ENCODE peak calls at places on chromosomes 11 and 22, in five cellular contexts. One of them, this sample, is unnamed.

GRCh38 chr11:12179019-12179418 is 68.6 kb downstream of the MICAL2 start:
- DNase-seq in H1: peak
- DNase-seq in neuronal stem cell: no peak
- DNase-seq in IMR-90: no peak
- DNase-seq in H9: no peak
- DNase-seq in this sample: no peak

GRCh38 chr11:64246874-64247728 is at the start of gene PPP1R14B:
- DNase-seq in neuronal stem cell: peak
- DNase-seq in H9: peak
- DNase-seq in IMR-90: peak
- DNase-seq in H1: peak
- DNase-seq in this sample: peak

GRCh38 chr11:128492461-128492860 is 94.9 kb downstream of the ETS1 start:
- DNase-seq in neuronal stem cell: no peak
- DNase-seq in H9: no peak
- DNase-seq in IMR-90: peak
- DNase-seq in H1: no peak
- DNase-seq in this sample: peak

GRCh38 chr11:115222218-115222862 is 281.9 kb downstream of the CADM1 start:
- DNase-seq in H1: no peak
- DNase-seq in IMR-90: peak
- DNase-seq in neuronal stem cell: no peak
- DNase-seq in H9: no peak
- DNase-seq in this sample: peak

GRCh38 chr11:106468091-106468490 is 390.6 kb downstream of the AASDHPPT start:
- DNase-seq in H1: no peak
- DNase-seq in IMR-90: peak
- DNase-seq in neuronal stem cell: no peak
- DNase-seq in H9: no peak
- DNase-seq in this sample: peak

GRCh38 chr22:45743687-45744086 is 72.1 kb downstream of the ATXN10 start:
- DNase-seq in H9: no peak
- DNase-seq in H1: no peak
- DNase-seq in neuronal stem cell: no peak
- DNase-seq in IMR-90: no peak
- DNase-seq in this sample: no peak

GRCh38 chr11:66015094-66015881 is 3.5 kb downstream of the CST6 start:
- DNase-seq in H1: no peak
- DNase-seq in neuronal stem cell: no peak
- DNase-seq in IMR-90: no peak
- DNase-seq in H9: no peak
- DNase-seq in this sample: no peak

GRCh38 chr22:21448627-21449416 is 18.4 kb upstream of the TMEM191C start:
- DNase-seq in neuronal stem cell: no peak
- DNase-seq in IMR-90: no peak
- DNase-seq in H9: peak
- DNase-seq in H1: no peak
- DNase-seq in this sample: no peak

GRCh38 chr11:68998390-68998911 is 14.6 kb downstream of the MRGPRF start:
- DNase-seq in H9: peak
- DNase-seq in neuronal stem cell: no peak
- DNase-seq in H1: no peak
- DNase-seq in IMR-90: peak
- DNase-seq in this sample: peak

GRCh38 chr11:57641426-57641825 is 8.3 kb downstream of the YPEL4 start:
- DNase-seq in H1: no peak
- DNase-seq in IMR-90: peak
- DNase-seq in neuronal stem cell: no peak
- DNase-seq in H9: no peak
- DNase-seq in this sample: peak

GRCh38 chr11:116513894-116514293 is 258.9 kb downstream of the BUD13 start:
- DNase-seq in H9: peak
- DNase-seq in neuronal stem cell: peak
- DNase-seq in H1: peak
- DNase-seq in IMR-90: peak
- DNase-seq in this sample: no peak

GRCh38 chr11:121299417-121299816 is 6.8 kb downstream of the SC5D start:
- DNase-seq in IMR-90: peak
- DNase-seq in H1: no peak
- DNase-seq in neuronal stem cell: no peak
- DNase-seq in H9: no peak
- DNase-seq in this sample: no peak

DNA sequence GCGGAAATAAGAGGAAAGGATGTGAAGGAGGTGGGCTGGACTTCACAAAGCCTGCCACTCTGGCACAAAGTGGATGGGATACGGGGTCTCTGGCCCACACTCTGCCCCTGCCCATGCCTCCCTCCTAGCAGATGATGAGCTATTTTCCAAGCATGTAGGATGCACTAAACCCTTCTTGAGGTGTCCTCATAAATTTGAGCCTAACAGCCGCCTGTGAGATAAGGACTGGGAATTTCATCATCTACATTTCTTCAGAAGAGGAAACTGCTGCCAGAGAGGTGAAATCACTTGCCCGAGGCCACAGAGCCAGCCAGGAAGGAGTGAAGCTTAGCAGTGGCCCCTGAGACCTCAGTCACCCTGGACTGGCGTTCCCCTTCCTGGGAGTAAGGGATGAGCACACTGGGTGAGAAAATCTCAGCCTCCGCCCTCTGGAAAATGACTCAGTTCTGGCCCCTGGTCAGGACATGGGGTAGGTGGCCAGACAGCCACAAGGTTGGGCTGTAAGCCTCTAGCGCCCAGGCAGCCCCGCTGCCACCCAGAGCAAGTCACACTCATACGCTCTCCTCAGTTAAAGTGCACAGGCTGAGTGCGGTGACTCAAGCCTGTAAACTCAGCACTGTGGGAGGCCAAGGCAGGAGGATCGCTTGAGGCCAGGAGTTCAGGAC is 27.9 kb downstream of the MB start:
- DNase-seq in H9: no peak
- DNase-seq in IMR-90: peak
- DNase-seq in neuronal stem cell: no peak
- DNase-seq in H1: no peak
- DNase-seq in this sample: peak
- H2AFZ ChIP-seq in H9: no peak
- H2AFZ ChIP-seq in IMR-90: peak
- H2AFZ ChIP-seq in neuronal stem cell: no peak
- H2AFZ ChIP-seq in H1: no peak
- H2AFZ ChIP-seq in this sample: no peak

GRCh38 chr11:46675949-46676348 is 24.5 kb downstream of the ARHGAP1 start:
- DNase-seq in H9: no peak
- DNase-seq in neuronal stem cell: no peak
- DNase-seq in H1: no peak
- DNase-seq in IMR-90: no peak
- DNase-seq in this sample: no peak
- H3K18ac ChIP-seq in H9: no peak
- H3K18ac ChIP-seq in neuronal stem cell: no peak
- H3K18ac ChIP-seq in H1: no peak
- H3K18ac ChIP-seq in IMR-90: peak
- H3K18ac ChIP-seq in this sample: peak

DNA sequence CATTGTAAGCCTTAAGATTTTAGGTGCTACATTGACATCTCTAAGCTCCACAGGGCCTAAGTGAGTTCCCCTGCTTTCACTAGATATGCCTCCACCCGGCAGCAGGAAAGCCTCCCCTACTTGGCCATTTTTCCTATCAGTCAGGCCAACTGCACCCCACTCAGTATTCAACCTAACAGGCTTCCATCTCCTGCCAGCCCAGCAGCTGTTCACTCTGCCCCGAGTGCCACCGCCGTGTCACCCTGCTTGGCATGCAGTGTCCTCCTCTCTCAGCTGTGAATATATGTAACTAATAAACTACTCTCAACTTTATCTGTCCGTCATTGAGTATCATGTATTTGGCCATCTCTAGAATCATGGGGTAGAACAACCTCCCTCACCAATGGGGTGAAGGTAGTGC is 9.0 kb upstream of the OR6M1 start:
- DNase-seq in H1: no peak
- DNase-seq in IMR-90: no peak
- DNase-seq in neuronal stem cell: no peak
- DNase-seq in H9: no peak
- DNase-seq in this sample: no peak
- H2AFZ ChIP-seq in H1: no peak
- H2AFZ ChIP-seq in IMR-90: no peak
- H2AFZ ChIP-seq in neuronal stem cell: no peak
- H2AFZ ChIP-seq in H9: no peak
- H2AFZ ChIP-seq in this sample: no peak

GRCh38 chr22:36308880-36309279 is 55.9 kb downstream of the APOL1 start:
- DNase-seq in H9: no peak
- DNase-seq in IMR-90: no peak
- DNase-seq in H1: no peak
- DNase-seq in neuronal stem cell: no peak
- DNase-seq in this sample: no peak

GRCh38 chr22:36304429-36304828 is 51.5 kb downstream of the APOL1 start:
- DNase-seq in H9: no peak
- DNase-seq in IMR-90: peak
- DNase-seq in H1: no peak
- DNase-seq in neuronal stem cell: no peak
- DNase-seq in this sample: peak

GRCh38 chr22:36305813-36306212 is 52.9 kb downstream of the APOL1 start:
- DNase-seq in H1: no peak
- DNase-seq in neuronal stem cell: no peak
- DNase-seq in IMR-90: no peak
- DNase-seq in H9: no peak
- DNase-seq in this sample: no peak

GRCh38 chr22:36303874-36304273 is 50.9 kb downstream of the APOL1 start:
- DNase-seq in H1: no peak
- DNase-seq in neuronal stem cell: no peak
- DNase-seq in H9: no peak
- DNase-seq in IMR-90: no peak
- DNase-seq in this sample: no peak

DNA sequence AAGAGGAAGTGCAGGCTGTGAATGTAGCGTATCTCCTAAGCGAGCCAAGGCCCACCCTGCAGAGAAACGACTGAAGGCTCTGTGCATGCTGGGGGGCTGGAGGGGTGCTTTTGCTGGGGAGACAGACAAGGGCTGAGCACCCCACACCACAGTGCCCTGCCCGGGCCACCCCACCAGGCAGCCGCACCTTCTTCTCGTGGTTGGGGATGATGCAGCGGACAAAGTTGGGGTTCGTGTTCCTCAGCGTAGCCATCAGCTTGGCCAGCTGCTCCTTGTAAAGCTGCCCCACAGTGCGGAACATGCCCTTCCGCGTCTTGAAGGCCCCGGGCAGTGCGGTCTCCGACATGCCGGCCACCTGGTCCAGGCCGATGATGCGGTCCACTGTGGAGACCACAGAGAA is 53.3 kb downstream of the APOL1 start:
- DNase-seq in H9: no peak
- DNase-seq in H1: no peak
- DNase-seq in IMR-90: no peak
- DNase-seq in neuronal stem cell: no peak
- DNase-seq in this sample: no peak
- H3K18ac ChIP-seq in H9: no peak
- H3K18ac ChIP-seq in H1: no peak
- H3K18ac ChIP-seq in IMR-90: no peak
- H3K18ac ChIP-seq in neuronal stem cell: no peak
- H3K18ac ChIP-seq in this sample: no peak

DNA sequence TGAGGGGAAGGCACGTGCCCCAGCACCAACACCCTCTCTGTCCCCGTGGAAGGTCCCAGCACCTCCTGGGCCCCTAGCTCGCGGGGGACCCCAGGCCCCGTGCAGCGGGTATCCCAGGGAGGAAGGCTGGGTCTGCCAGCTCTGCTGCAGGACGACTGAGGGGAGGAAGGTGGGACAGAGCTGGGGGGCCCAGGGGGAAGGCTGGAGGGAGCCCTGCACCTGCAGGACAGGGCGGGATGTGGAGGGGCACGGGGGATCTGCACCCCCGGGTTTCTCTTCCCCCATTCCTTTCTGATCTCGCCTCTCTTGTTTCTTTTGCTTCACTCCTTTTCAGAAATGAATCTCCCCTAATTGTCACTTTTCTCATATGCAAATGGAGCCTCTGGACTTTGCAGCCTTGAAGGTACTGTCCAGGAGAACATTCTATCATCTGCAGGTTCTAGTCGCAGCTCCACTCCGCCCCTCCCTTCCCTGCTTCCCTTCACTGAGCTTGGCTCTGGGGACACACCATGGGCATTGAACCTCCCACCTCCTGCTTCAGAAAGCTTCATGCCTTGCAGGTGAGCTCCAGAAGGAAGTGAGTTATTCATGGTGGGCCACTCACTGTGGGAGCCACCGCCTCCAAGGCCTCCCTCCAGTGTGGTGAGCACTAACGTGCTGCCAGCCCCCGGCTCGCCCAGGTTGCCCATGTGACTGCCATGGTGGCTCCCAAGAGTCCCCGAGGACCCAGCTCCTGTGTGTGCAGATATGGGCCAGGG is 111.0 kb downstream of the ST3GAL4 start:
- DNase-seq in neuronal stem cell: no peak
- DNase-seq in H1: no peak
- DNase-seq in IMR-90: no peak
- DNase-seq in H9: no peak
- DNase-seq in this sample: no peak
- H2AFZ ChIP-seq in neuronal stem cell: no peak
- H2AFZ ChIP-seq in H1: no peak
- H2AFZ ChIP-seq in IMR-90: no peak
- H2AFZ ChIP-seq in H9: no peak
- H2AFZ ChIP-seq in this sample: no peak

GRCh38 chr22:42939941-42940653 is 74.9 kb downstream of the PACSIN2 start:
- DNase-seq in H1: no peak
- DNase-seq in neuronal stem cell: no peak
- DNase-seq in IMR-90: peak
- DNase-seq in H9: no peak
- DNase-seq in this sample: peak

GRCh38 chr22:42944409-42944808 is 70.5 kb downstream of the PACSIN2 start:
- DNase-seq in H9: no peak
- DNase-seq in IMR-90: no peak
- DNase-seq in neuronal stem cell: no peak
- DNase-seq in H1: no peak
- DNase-seq in this sample: no peak

GRCh38 chr22:42943981-42944380 is 71.0 kb downstream of the PACSIN2 start:
- DNase-seq in IMR-90: no peak
- DNase-seq in H9: no peak
- DNase-seq in H1: no peak
- DNase-seq in neuronal stem cell: no peak
- DNase-seq in this sample: no peak

GRCh38 chr22:42945027-42945426 is 69.9 kb downstream of the PACSIN2 start:
- DNase-seq in neuronal stem cell: no peak
- DNase-seq in H1: no peak
- DNase-seq in IMR-90: no peak
- DNase-seq in H9: no peak
- DNase-seq in this sample: no peak

GRCh38 chr22:42942351-42942750 is 72.6 kb downstream of the PACSIN2 start:
- DNase-seq in H1: no peak
- DNase-seq in neuronal stem cell: no peak
- DNase-seq in IMR-90: no peak
- DNase-seq in H9: no peak
- DNase-seq in this sample: no peak
- H3K18ac ChIP-seq in H1: no peak
- H3K18ac ChIP-seq in neuronal stem cell: no peak
- H3K18ac ChIP-seq in IMR-90: no peak
- H3K18ac ChIP-seq in H9: no peak
- H3K18ac ChIP-seq in this sample: no peak

GRCh38 chr11:75337195-75337654 is 14.2 kb downstream of the ARRB1 start:
- DNase-seq in H9: no peak
- DNase-seq in H1: no peak
- DNase-seq in IMR-90: peak
- DNase-seq in neuronal stem cell: no peak
- DNase-seq in this sample: peak
- H2AFZ ChIP-seq in H9: no peak
- H2AFZ ChIP-seq in H1: no peak
- H2AFZ ChIP-seq in IMR-90: peak
- H2AFZ ChIP-seq in neuronal stem cell: no peak
- H2AFZ ChIP-seq in this sample: no peak

This sample was measured in mesenchymal stem cell.